ENCODE peak calls at places on chromosomes 11 and 22, in eight cellular contexts. One of them, this sample, is unnamed.

GRCh38 chr11:134275534-134276395 is at the start of gene GLB1L3:
- DNase-seq in endothelial cell of umbilical vein: no peak
- DNase-seq in Peyer's patch: peak; percentile 69
- DNase-seq in GM12891: peak; percentile 46
- DNase-seq in transverse colon: peak; percentile 33
- DNase-seq in H54: no peak
- DNase-seq in stomach: no peak
- DNase-seq in A549: peak; percentile 23
- DNase-seq in this sample: no peak

GRCh38 chr22:39013923-39014722 is at the start of gene APOBEC3C:
- DNase-seq in endothelial cell of umbilical vein: peak; percentile 30
- DNase-seq in Peyer's patch: peak; percentile 95
- DNase-seq in GM12891: peak; percentile 75
- DNase-seq in transverse colon: peak; percentile 87
- DNase-seq in H54: peak; percentile 50
- DNase-seq in stomach: peak; percentile 78
- DNase-seq in A549: peak; percentile 80
- DNase-seq in this sample: peak; percentile 83

GRCh38 chr11:113841691-113842090 is 33.7 kb downstream of the USP28 start:
- DNase-seq in endothelial cell of umbilical vein: no peak
- DNase-seq in Peyer's patch: no peak
- DNase-seq in GM12891: no peak
- DNase-seq in transverse colon: no peak
- DNase-seq in H54: no peak
- DNase-seq in stomach: no peak
- DNase-seq in A549: no peak
- DNase-seq in this sample: no peak

GRCh38 chr22:43227231-43227630 is 40.3 kb upstream of the TTLL12 start:
- DNase-seq in endothelial cell of umbilical vein: no peak
- DNase-seq in Peyer's patch: no peak
- DNase-seq in GM12891: no peak
- DNase-seq in transverse colon: no peak
- DNase-seq in H54: no peak
- DNase-seq in stomach: no peak
- DNase-seq in A549: no peak
- DNase-seq in this sample: peak; percentile 58

GRCh38 chr11:20002312-20003216 is 157.7 kb downstream of the DBX1 start:
- DNase-seq in endothelial cell of umbilical vein: no peak
- DNase-seq in Peyer's patch: peak; percentile 52
- DNase-seq in GM12891: no peak
- DNase-seq in transverse colon: no peak
- DNase-seq in H54: no peak
- DNase-seq in stomach: no peak
- DNase-seq in A549: peak; percentile 75
- DNase-seq in this sample: no peak

GRCh38 chr11:105609832-105610781 is at the start of gene GRIA4:
- DNase-seq in endothelial cell of umbilical vein: peak; percentile 29
- DNase-seq in Peyer's patch: peak; percentile 53
- DNase-seq in GM12891: no peak
- DNase-seq in transverse colon: no peak
- DNase-seq in H54: no peak
- DNase-seq in stomach: peak; percentile 27
- DNase-seq in A549: peak; percentile 1
- DNase-seq in this sample: no peak

GRCh38 chr11:86578727-86579405 is 93.5 kb downstream of the ME3 start:
- DNase-seq in endothelial cell of umbilical vein: no peak
- DNase-seq in Peyer's patch: no peak
- DNase-seq in GM12891: no peak
- DNase-seq in transverse colon: no peak
- DNase-seq in H54: no peak
- DNase-seq in stomach: no peak
- DNase-seq in A549: no peak
- DNase-seq in this sample: no peak

GRCh38 chr11:46890665-46891064 is 27.7 kb downstream of the LRP4 start:
- DNase-seq in endothelial cell of umbilical vein: no peak
- DNase-seq in Peyer's patch: no peak
- DNase-seq in GM12891: no peak
- DNase-seq in transverse colon: no peak
- DNase-seq in H54: no peak
- DNase-seq in stomach: no peak
- DNase-seq in A549: no peak
- DNase-seq in this sample: no peak

GRCh38 chr22:26547426-26547825 is 35.2 kb upstream of the TFIP11 start:
- DNase-seq in endothelial cell of umbilical vein: no peak
- DNase-seq in Peyer's patch: no peak
- DNase-seq in GM12891: no peak
- DNase-seq in transverse colon: no peak
- DNase-seq in H54: no peak
- DNase-seq in stomach: no peak
- DNase-seq in A549: no peak
- DNase-seq in this sample: no peak

GRCh38 chr22:40001800-40002577 is 7.2 kb downstream of the FAM83F start:
- DNase-seq in endothelial cell of umbilical vein: no peak
- DNase-seq in Peyer's patch: no peak
- DNase-seq in GM12891: no peak
- DNase-seq in transverse colon: no peak
- DNase-seq in H54: no peak
- DNase-seq in stomach: no peak
- DNase-seq in A549: no peak
- DNase-seq in this sample: no peak

GRCh38 chr22:22745225-22746060 is 101.0 kb downstream of the GGTLC2 start:
- DNase-seq in endothelial cell of umbilical vein: no peak
- DNase-seq in Peyer's patch: peak; percentile 82
- DNase-seq in GM12891: no peak
- DNase-seq in transverse colon: peak; percentile 65
- DNase-seq in H54: peak; percentile 8
- DNase-seq in stomach: peak; percentile 48
- DNase-seq in A549: peak; percentile 26
- DNase-seq in this sample: no peak

GRCh38 chr11:66119348-66120133 is 49.5 kb downstream of the PACS1 start:
- DNase-seq in endothelial cell of umbilical vein: peak; percentile 71
- DNase-seq in Peyer's patch: no peak
- DNase-seq in GM12891: no peak
- DNase-seq in transverse colon: no peak
- DNase-seq in H54: peak; percentile 41
- DNase-seq in stomach: no peak
- DNase-seq in A549: peak; percentile 89
- DNase-seq in this sample: no peak

GRCh38 chr11:112519749-112520148 is 259.1 kb upstream of the PLET1 start:
- DNase-seq in endothelial cell of umbilical vein: no peak
- DNase-seq in Peyer's patch: no peak
- DNase-seq in GM12891: no peak
- DNase-seq in transverse colon: no peak
- DNase-seq in H54: no peak
- DNase-seq in stomach: no peak
- DNase-seq in A549: no peak
- DNase-seq in this sample: no peak

GRCh38 chr11:60788401-60789110 is 3.4 kb downstream of the MS4A10 start:
- DNase-seq in endothelial cell of umbilical vein: peak; percentile 84
- DNase-seq in Peyer's patch: no peak
- DNase-seq in GM12891: no peak
- DNase-seq in transverse colon: no peak
- DNase-seq in H54: no peak
- DNase-seq in stomach: no peak
- DNase-seq in A549: no peak
- DNase-seq in this sample: no peak

GRCh38 chr22:21593406-21594232 is 26.1 kb downstream of the UBE2L3 start:
- DNase-seq in endothelial cell of umbilical vein: no peak
- DNase-seq in Peyer's patch: no peak
- DNase-seq in GM12891: no peak
- DNase-seq in transverse colon: no peak
- DNase-seq in H54: no peak
- DNase-seq in stomach: peak; percentile 38
- DNase-seq in A549: peak; percentile 31
- DNase-seq in this sample: no peak

GRCh38 chr22:17369553-17370035 is 334 bp downstream of the CECR2 start:
- DNase-seq in endothelial cell of umbilical vein: no peak
- DNase-seq in Peyer's patch: peak; percentile 49
- DNase-seq in GM12891: no peak
- DNase-seq in transverse colon: peak; percentile 14
- DNase-seq in H54: no peak
- DNase-seq in stomach: no peak
- DNase-seq in A549: no peak
- DNase-seq in this sample: no peak

DNA sequence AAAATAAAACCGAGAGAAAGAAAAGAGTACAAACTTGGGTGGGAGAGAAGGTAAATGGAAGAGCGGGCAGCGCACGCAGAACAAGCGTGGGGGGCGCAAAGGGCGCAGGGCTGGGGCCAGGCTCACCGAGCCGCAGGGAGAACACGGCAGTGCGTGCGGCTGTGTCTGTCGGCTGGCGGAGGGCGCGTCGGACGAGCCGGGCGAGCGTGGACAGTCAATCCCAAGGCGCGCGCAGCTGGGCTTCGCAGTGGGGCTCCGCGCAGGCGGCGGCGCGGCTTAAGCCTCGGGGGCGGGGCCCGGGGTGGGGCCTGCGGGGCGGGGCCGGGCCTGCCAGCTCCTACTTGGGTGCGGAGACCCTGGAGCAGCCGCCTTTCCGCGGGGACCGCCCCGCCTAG is at the start of gene UCP2:
- DNase-seq in endothelial cell of umbilical vein: no peak
- DNase-seq in Peyer's patch: peak; percentile 96
- DNase-seq in GM12891: peak; percentile 65
- DNase-seq in transverse colon: peak; percentile 90
- DNase-seq in H54: peak; percentile 55
- DNase-seq in stomach: peak; percentile 91
- DNase-seq in A549: no peak
- DNase-seq in this sample: peak; percentile 77
- TF ChIP-seq POLR2A in endothelial cell of umbilical vein: peak; percentile 92
- TF ChIP-seq POLR2A in Peyer's patch: no peak
- TF ChIP-seq POLR2A in GM12891: peak; percentile 70
- TF ChIP-seq POLR2A in transverse colon: no peak
- TF ChIP-seq POLR2A in H54: peak; percentile 87
- TF ChIP-seq POLR2A in stomach: no peak
- TF ChIP-seq POLR2A in A549: peak; percentile 95
- TF ChIP-seq POLR2A in this sample: no peak

DNA sequence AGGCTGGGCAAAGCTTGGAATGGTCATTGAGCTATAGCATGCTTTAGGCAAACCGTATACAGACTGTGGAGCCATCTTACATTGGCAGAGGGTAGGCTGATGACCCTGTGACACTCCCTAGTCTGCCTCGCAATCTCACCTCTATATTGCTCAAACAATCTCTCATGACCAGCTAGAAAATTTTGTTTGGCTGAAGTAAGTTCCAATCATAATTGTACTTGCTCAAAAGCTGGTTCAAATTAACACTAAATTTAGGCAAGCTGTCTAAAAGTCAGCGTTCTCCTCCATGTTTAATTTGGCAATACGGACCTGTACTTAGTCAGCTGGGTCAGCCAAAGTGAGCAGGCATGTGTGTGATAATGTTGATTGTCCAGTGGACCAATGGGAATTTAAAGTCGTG is 133.0 kb downstream of the SWAP70 start:
- DNase-seq in endothelial cell of umbilical vein: no peak
- DNase-seq in Peyer's patch: no peak
- DNase-seq in GM12891: no peak
- DNase-seq in transverse colon: no peak
- DNase-seq in H54: no peak
- DNase-seq in stomach: no peak
- DNase-seq in A549: no peak
- DNase-seq in this sample: peak; percentile 42
- TF ChIP-seq POLR2A in endothelial cell of umbilical vein: no peak
- TF ChIP-seq POLR2A in Peyer's patch: no peak
- TF ChIP-seq POLR2A in GM12891: no peak
- TF ChIP-seq POLR2A in transverse colon: no peak
- TF ChIP-seq POLR2A in H54: no peak
- TF ChIP-seq POLR2A in stomach: no peak
- TF ChIP-seq POLR2A in A549: no peak
- TF ChIP-seq POLR2A in this sample: no peak

DNA sequence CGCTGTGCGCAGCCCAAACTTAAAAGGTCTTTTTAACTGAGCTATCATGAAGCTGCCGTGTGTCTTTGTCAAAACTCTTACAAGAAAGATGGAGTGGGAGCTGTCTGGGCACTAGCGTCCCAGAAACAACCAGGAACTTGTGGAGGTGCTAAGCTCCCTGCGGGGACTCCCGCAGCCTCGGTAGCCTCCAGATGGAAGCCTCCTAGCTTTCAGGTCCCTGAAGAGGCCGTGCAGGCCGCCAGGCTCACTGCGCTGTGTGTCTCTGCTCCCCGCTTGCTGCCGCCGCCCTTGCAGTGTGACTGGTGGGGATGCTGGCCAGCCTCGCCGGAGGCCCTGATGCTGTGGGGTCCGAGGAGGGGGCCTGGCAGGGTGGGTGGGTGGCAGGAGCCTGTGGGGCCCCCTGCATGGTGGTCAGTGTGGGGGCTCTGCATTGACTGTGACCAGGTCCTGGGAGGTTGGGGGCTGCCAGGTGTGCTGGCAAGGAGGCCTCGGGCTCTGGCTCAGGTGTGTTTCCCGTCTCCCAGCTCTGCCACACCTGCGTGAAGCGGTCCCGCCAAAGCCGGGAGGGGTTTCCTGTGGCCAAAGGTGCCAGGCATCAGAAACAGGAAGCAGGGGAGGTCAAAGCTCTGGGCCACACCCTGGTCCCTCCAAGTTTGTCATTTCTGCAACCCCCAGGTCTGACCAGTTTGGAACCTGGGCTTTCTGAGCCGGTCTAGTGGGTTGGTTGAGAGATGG is 1.2 kb downstream of the TRABD start:
- DNase-seq in endothelial cell of umbilical vein: no peak
- DNase-seq in Peyer's patch: peak; percentile 81
- DNase-seq in GM12891: no peak
- DNase-seq in transverse colon: peak; percentile 78
- DNase-seq in H54: no peak
- DNase-seq in stomach: peak; percentile 51
- DNase-seq in A549: no peak
- DNase-seq in this sample: no peak
- TF ChIP-seq POLR2A in endothelial cell of umbilical vein: no peak
- TF ChIP-seq POLR2A in Peyer's patch: no peak
- TF ChIP-seq POLR2A in GM12891: no peak
- TF ChIP-seq POLR2A in transverse colon: peak; percentile 24
- TF ChIP-seq POLR2A in H54: no peak
- TF ChIP-seq POLR2A in stomach: no peak
- TF ChIP-seq POLR2A in A549: no peak
- TF ChIP-seq POLR2A in this sample: no peak

DNA sequence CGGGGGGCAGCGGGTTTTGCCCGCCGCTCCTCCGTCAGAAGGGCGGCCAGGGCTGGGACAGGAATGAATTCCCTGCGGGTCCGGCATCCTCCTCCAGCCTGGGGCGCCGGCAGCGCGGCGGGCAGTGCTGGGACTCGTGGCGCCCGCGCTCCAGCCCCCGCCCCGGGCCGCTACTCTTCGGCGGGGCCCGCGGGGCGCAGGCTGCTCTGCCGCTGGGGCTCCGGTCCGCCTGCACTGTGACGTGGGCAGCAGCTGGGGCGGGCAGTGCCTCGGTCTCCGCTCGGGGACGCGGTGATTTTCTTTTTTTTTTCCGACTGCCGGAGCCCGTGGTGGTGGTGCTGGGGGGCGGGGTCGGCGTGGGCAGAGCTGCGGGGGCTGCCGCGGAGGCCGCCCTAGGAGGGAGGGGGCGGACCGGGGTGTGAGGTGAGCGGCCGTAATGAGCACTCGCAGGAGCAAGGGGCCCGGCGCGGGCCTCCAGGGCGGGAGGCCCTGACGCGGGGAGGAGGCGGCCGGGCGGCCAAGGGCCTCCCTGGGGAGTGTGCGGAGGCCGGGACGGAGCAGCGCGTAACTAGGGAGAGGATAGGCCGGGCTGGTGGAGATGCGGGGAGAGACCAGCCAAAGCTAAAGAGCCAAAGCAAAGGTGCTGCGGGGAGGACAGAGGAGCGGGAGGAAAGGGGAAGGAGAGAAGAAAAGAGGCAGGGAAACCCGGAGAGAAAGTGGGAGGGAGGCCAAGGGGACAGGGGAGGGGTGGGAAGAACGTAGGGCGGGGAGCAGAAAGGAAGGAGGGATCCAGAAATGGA is 73.3 kb upstream of the ZBED5 start:
- DNase-seq in endothelial cell of umbilical vein: peak; percentile 80
- DNase-seq in Peyer's patch: peak; percentile 67
- DNase-seq in GM12891: peak; percentile 27
- DNase-seq in transverse colon: peak; percentile 70
- DNase-seq in H54: peak; percentile 48
- DNase-seq in stomach: peak; percentile 53
- DNase-seq in A549: peak; percentile 82
- DNase-seq in this sample: peak; percentile 29
- TF ChIP-seq POLR2A in endothelial cell of umbilical vein: no peak
- TF ChIP-seq POLR2A in Peyer's patch: no peak
- TF ChIP-seq POLR2A in GM12891: no peak
- TF ChIP-seq POLR2A in transverse colon: peak; percentile 82
- TF ChIP-seq POLR2A in H54: peak; percentile 46
- TF ChIP-seq POLR2A in stomach: no peak
- TF ChIP-seq POLR2A in A549: peak; percentile 59
- TF ChIP-seq POLR2A in this sample: no peak

This sample was measured in tibial nerve.